ENCODE peak calls at places on chromosomes 13 and 19, in seven cellular contexts. K is A549, C is left lung, R is pancreas, S is cardiac muscle cell, Q is esophagus muscularis mucosa, H is left ventricle myocardium inferior. U is an unnamed sample. For H3K4me1, the result is how much of the 10 kb centered on the place peaks cover.

GRCh38 chr19:41866284-41866683 is 6.2 kb downstream of the RPS19 start:
- DNase-seq in K (no peak), C (no peak), R (no peak), S (no peak), Q (no peak), H (no peak), U (no peak)

GRCh38 chr13:99378985-99379734 is 72.0 kb upstream of the GPR183 start:
- DNase-seq in K (no peak), C (no peak), R (no peak), S (no peak), Q (no peak), H (no peak), U (no peak)

GRCh38 chr13:95327190-95327589 is 25.9 kb upstream of the ABCC4 start:
- DNase-seq in K (no peak), C (no peak), R (no peak), S (no peak), Q (no peak), H (no peak), U (no peak)

GRCh38 chr19:9323557-9323918 is 441 bp upstream of the ZNF559 start:
- DNase-seq in K (peak), C (peak), R (no peak), S (peak), Q (no peak), H (peak), U (no peak)

GRCh38 chr19:963401-964022 is 20.6 kb upstream of the WDR18 start:
- DNase-seq in K (no peak), C (no peak), R (peak), S (no peak), Q (no peak), H (no peak), U (no peak)

GRCh38 chr13:106052200-106052767 is 483.2 kb downstream of the EFNB2 start:
- DNase-seq in K (no peak), C (no peak), R (no peak), S (no peak), Q (no peak), H (no peak), U (no peak)

GRCh38 chr19:49881186-49881585 is 3.7 kb downstream of the TBC1D17 start:
- DNase-seq in K (no peak), C (no peak), R (no peak), S (no peak), Q (no peak), H (no peak), U (no peak)

GRCh38 chr13:48801255-48801654 is 147.5 kb downstream of the CYSLTR2 start:
- DNase-seq in K (no peak), C (no peak), R (no peak), S (no peak), Q (peak), H (no peak), U (no peak)

GRCh38 chr19:14517840-14518505 is at the start of gene DNAJB1:
- DNase-seq in K (peak), C (peak), R (peak), S (peak), Q (no peak), H (peak), U (no peak)

GRCh38 chr19:5968431-5969373 is 9.2 kb downstream of the RANBP3 start:
- DNase-seq in K (no peak), C (peak), R (peak), S (no peak), Q (no peak), H (no peak), U (no peak)

GRCh38 chr19:4391701-4392543 is 8.4 kb downstream of the SH3GL1 start:
- DNase-seq in K (no peak), C (no peak), R (no peak), S (peak), Q (no peak), H (peak), U (no peak)

GRCh38 chr19:53989600-53990533 is 1.6 kb upstream of the CACNG6 start:
- DNase-seq in K (peak), C (no peak), R (no peak), S (peak), Q (no peak), H (no peak), U (no peak)

GRCh38 chr13:44365008-44365407 is 8.6 kb upstream of the SERP2 start:
- DNase-seq in K (no peak), C (no peak), R (no peak), S (peak), Q (no peak), H (no peak), U (no peak)

GRCh38 chr19:17001603-17002183 is 24.9 kb downstream of the CPAMD8 start:
- DNase-seq in K (no peak), C (no peak), R (peak), S (no peak), Q (no peak), H (no peak), U (no peak)

GRCh38 chr19:3716147-3716668 is 8.0 kb downstream of the TJP3 start:
- DNase-seq in K (peak), C (no peak), R (no peak), S (no peak), Q (no peak), H (no peak), U (no peak)

GRCh38 chr19:48630289-48631036 is 6.7 kb downstream of the DBP start:
- DNase-seq in K (no peak), C (peak), R (peak), S (peak), Q (no peak), H (peak), U (no peak)

GRCh38 chr13:65999441-65999840 is 1230.7 kb downstream of the PCDH9 start:
- DNase-seq in K (no peak), C (no peak), R (no peak), S (no peak), Q (no peak), H (no peak), U (no peak)

GRCh38 chr13:31706105-31706504 is 33.2 kb upstream of the RXFP2 start:
- DNase-seq in K (no peak), C (no peak), R (no peak), S (no peak), Q (no peak), H (no peak), U (no peak)

GRCh38 chr19:53463263-53463662 is 4.3 kb upstream of the ZNF813 start:
- DNase-seq in K (no peak), C (peak), R (no peak), S (no peak), Q (no peak), H (peak), U (no peak)

GRCh38 chr19:35495107-35496064 is 5.1 kb upstream of the KRTDAP start:
- DNase-seq in K (peak), C (peak), R (peak), S (peak), Q (no peak), H (peak), U (no peak)
- H3K4me1 ChIP-seq in K (under half), C (under half), R (under half), S (under half), Q (under half), H (under half), U (under half)

GRCh38 chr19:19485998-19486290 is 29.4 kb downstream of the TSSK6 start:
- DNase-seq in K (no peak), C (no peak), R (peak), S (no peak), Q (no peak), H (no peak), U (no peak)
- H3K4me1 ChIP-seq in K (under half), C (half or more), R (under half), S (under half), Q (half or more), H (half or more), U (half or more)

DNA sequence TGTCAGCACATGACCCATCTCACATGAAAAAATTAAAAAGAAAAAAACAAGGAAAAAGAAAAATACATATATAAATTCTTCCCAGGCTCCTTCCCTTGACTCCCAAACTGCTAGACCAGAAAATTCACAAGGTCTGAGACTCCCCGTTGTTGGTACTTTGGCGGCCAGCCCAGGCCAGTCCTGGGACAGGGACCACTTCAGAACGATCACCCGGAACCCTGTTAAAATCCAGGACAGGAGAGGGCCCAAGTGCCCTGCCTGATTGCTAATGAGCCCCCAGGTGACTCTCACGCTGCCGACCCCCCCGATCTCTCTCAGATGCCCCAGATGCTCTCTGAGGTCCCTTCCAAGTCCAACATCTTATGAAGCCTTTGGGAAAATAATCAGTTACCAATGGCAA is 107.2 kb downstream of the COL4A2 start:
- DNase-seq in K (no peak), C (no peak), R (no peak), S (no peak), Q (no peak), H (no peak), U (no peak)
- H3K4me1 ChIP-seq in K (under half), C (under half), R (under half), S (under half), Q (half or more), H (half or more), U (half or more)

GRCh38 chr13:40565282-40566148 is 100.9 kb downstream of the FOXO1 start:
- DNase-seq in K (no peak), C (no peak), R (no peak), S (no peak), Q (no peak), H (no peak), U (no peak)
- H3K4me1 ChIP-seq in K (under half), C (half or more), R (under half), S (under half), Q (half or more), H (half or more), U (half or more)

U was measured in vagina.